ENCODE peak calls at places on chromosomes 3 and 15, in seven cellular contexts. A is left ventricle myocardium inferior, P is astrocyte of the spinal cord, L is AG04450, I is tibial artery, M is testis, G is IMR-90. E is an unnamed sample.

GRCh38 chr15:80834906-80835305 is 55.7 kb downstream of the CEMIP start:
- DNase-seq in L (no peak), M (no peak), G (no peak), I (no peak), A (no peak), P (no peak), E (no peak)

GRCh38 chr3:134345202-134345601 is 29.0 kb downstream of the AMOTL2 start:
- DNase-seq in L (no peak), G (no peak), M (no peak), I (peak; percentile 29), A (no peak), P (no peak), E (no peak)

GRCh38 chr3:25156526-25157075 is 271.5 kb upstream of the RARB start:
- DNase-seq in I (no peak), M (no peak), A (no peak), L (no peak), P (peak; percentile 83), G (peak; percentile 18), E (peak; percentile 56)

GRCh38 chr15:63791236-63791635 is 42.5 kb downstream of the HERC1 start:
- DNase-seq in L (peak; percentile 3), M (no peak), I (no peak), P (peak; percentile 12), A (no peak), G (peak; percentile 61), E (peak; percentile 58)

GRCh38 chr3:127159547-127159946 is 33.4 kb upstream of the PRR23E start:
- DNase-seq in G (no peak), P (no peak), I (peak; percentile 38), A (no peak), L (no peak), M (no peak), E (no peak)

GRCh38 chr15:55250392-55250791 is 39.2 kb downstream of the RAB27A start:
- DNase-seq in I (no peak), M (no peak), A (no peak), G (peak; percentile 76), P (peak; percentile 2), L (peak; percentile 36), E (peak; percentile 95)

GRCh38 chr3:125118600-125118999 is 62.8 kb upstream of the HEG1 start:
- DNase-seq in L (no peak), I (no peak), A (no peak), G (no peak), P (no peak), M (no peak), E (no peak)

GRCh38 chr3:12618426-12618825 is 45.5 kb downstream of the RAF1 start:
- DNase-seq in G (no peak), I (no peak), P (no peak), L (no peak), A (no peak), M (no peak), E (no peak)

GRCh38 chr3:86578071-86578470 is 412.9 kb downstream of the VGLL3 start:
- DNase-seq in I (no peak), G (no peak), P (no peak), M (no peak), A (no peak), L (no peak), E (no peak)

GRCh38 chr3:7682822-7683229 is 818.8 kb upstream of the LMCD1 start:
- DNase-seq in P (peak; percentile 97), L (peak; percentile 0), A (peak; percentile 41), G (peak; percentile 10), I (no peak), M (peak; percentile 57), E (peak; percentile 95)

GRCh38 chr3:177224406-177224805 is 27.1 kb upstream of the TBL1XR1 start:
- DNase-seq in M (no peak), I (no peak), A (no peak), L (no peak), P (no peak), G (no peak), E (no peak)

GRCh38 chr15:64334530-64334929 is 21.4 kb downstream of the CSNK1G1 start:
- DNase-seq in L (no peak), P (no peak), A (no peak), G (no peak), M (no peak), I (no peak), E (no peak)

GRCh38 chr3:76497636-76498035 is 542.3 kb upstream of the ROBO2 start:
- DNase-seq in I (no peak), L (peak; percentile 29), A (no peak), G (peak; percentile 47), P (no peak), M (no peak), E (no peak)

GRCh38 chr15:84606653-84607120 is 5.9 kb downstream of the ZSCAN2 start:
- DNase-seq in I (peak; percentile 29), P (no peak), A (no peak), L (no peak), G (no peak), M (no peak), E (no peak)

GRCh38 chr3:157263027-157263426 is 103.1 kb upstream of the CCNL1 start:
- DNase-seq in I (no peak), L (no peak), A (no peak), M (no peak), P (peak; percentile 23), G (no peak), E (no peak)

GRCh38 chr15:89206908-89207331 is 14.5 kb downstream of the RLBP1 start:
- DNase-seq in A (peak; percentile 67), G (peak; percentile 57), P (peak; percentile 65), M (peak; percentile 88), L (peak; percentile 16), I (peak; percentile 79), E (peak; percentile 62)

GRCh38 chr3:184568918-184569829 is 7.6 kb downstream of the EPHB3 start:
- DNase-seq in P (peak; percentile 96), G (peak; percentile 97), A (peak; percentile 81), M (peak; percentile 86), L (peak; percentile 95), I (peak; percentile 89), E (peak; percentile 97)

GRCh38 chr3:72011495-72011894 is 226.5 kb upstream of the PROK2 start:
- DNase-seq in L (no peak), A (no peak), I (no peak), P (peak; percentile 70), G (peak; percentile 62), M (no peak), E (peak; percentile 94)

GRCh38 chr3:4986611-4987373 is 7.6 kb downstream of the BHLHE40 start:
- DNase-seq in G (peak; percentile 98), A (peak; percentile 97), M (peak; percentile 93), P (peak; percentile 99), L (peak; percentile 89), I (peak; percentile 99), E (peak; percentile 97)

DNA sequence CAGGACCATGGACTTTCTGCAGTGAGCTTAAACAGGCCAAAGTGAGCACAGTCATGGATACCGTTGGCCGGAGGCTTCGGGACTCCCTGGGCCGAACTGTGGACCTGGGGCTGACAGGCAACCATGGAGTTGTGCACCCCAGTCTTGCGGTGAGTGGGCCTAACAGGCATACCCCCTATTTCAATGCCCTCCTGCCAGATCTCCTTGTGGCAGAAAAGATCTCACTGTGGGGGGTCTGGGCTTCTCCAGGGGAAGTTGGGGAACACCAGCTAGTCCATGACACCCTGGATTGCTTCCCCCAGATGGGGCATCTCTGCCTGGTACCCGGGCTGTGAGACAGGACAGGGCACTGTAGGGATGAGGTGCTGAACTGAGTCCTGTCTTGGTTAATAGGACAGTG is 29.5 kb downstream of the ACAD9 start:
- DNase-seq in I (no peak), L (no peak), G (no peak), P (no peak), A (no peak), M (no peak), E (no peak)
- TF ChIP-seq CTCF in I (no peak), L (no peak), G (no peak), P (no peak), A (no peak), M (no peak), E (no peak)

GRCh38 chr15:71577071-71577470 is 233.3 kb upstream of the NR2E3 start:
- DNase-seq in I (no peak), P (no peak), M (no peak), A (no peak), L (no peak), G (peak; percentile 44), E (no peak)

GRCh38 chr15:71585159-71585558 is 225.2 kb upstream of the NR2E3 start:
- DNase-seq in G (no peak), L (no peak), P (no peak), A (no peak), M (no peak), I (no peak), E (no peak)

GRCh38 chr15:71575474-71576045 is 234.8 kb upstream of the NR2E3 start:
- DNase-seq in L (no peak), A (no peak), G (no peak), I (no peak), M (no peak), P (peak; percentile 21), E (peak; percentile 34)

GRCh38 chr15:71586463-71586862 is 223.9 kb upstream of the NR2E3 start:
- DNase-seq in I (no peak), L (no peak), A (no peak), P (no peak), M (no peak), G (no peak), E (no peak)

GRCh38 chr15:71581406-71581930 is 228.9 kb upstream of the NR2E3 start:
- DNase-seq in I (no peak), M (no peak), G (no peak), A (no peak), P (no peak), L (no peak), E (no peak)
- H3K4me3 ChIP-seq in I (no peak overlapping the region), M (no peak overlapping the region), G (no peak overlapping the region), A (no peak overlapping the region), P (no peak overlapping the region), L (no peak overlapping the region), E (no peak overlapping the region)

GRCh38 chr3:155981669-155982068 is 111.2 kb downstream of the GMPS start:
- DNase-seq in L (no peak), A (no peak), G (peak; percentile 13), M (no peak), P (no peak), I (no peak), E (no peak)

GRCh38 chr3:155972885-155973584 is 102.6 kb downstream of the GMPS start:
- DNase-seq in I (no peak), G (no peak), M (no peak), A (no peak), L (no peak), P (no peak), E (no peak)

GRCh38 chr3:155983834-155984474 is 113.5 kb downstream of the GMPS start:
- DNase-seq in A (no peak), G (peak; percentile 30), L (no peak), P (no peak), M (no peak), I (no peak), E (no peak)

GRCh38 chr3:155979746-155980145 is 109.3 kb downstream of the GMPS start:
- DNase-seq in M (no peak), I (no peak), P (peak; percentile 50), G (peak; percentile 61), L (no peak), A (no peak), E (no peak)

DNA sequence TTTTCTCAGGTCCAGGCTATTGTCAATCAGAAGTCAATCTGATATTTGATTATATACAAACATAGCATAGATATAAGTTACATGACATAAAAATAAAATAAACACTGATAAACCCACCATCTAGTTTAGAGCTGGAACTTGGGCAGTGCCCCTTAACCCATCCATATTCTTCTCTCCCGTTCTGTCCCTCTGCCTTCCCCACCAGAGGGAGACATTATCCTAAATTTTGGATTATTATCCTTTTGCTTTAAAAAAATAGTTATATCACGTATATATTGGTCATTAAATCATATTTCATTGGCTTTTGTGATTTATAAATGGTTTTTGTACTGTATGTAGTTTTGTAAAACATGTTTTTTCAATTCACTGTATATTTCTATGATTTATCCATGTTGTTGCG is 107.9 kb downstream of the GMPS start:
- DNase-seq in A (no peak), M (no peak), L (no peak), P (no peak), I (no peak), G (no peak), E (no peak)
- TF ChIP-seq CTCF in A (peak; percentile 9), M (peak; percentile 6), L (peak; percentile 41), P (peak; percentile 43), I (no peak), G (peak; percentile 28), E (peak; percentile 50)

GRCh38 chr15:40932625-40933519 is 3.7 kb downstream of the DLL4 start:
- DNase-seq in P (no peak), G (no peak), M (no peak), L (no peak), A (no peak), I (no peak), E (no peak)
- H3K4me3 ChIP-seq in P (no peak overlapping the region), G (no peak overlapping the region), M (no peak overlapping the region), L (no peak overlapping the region), A (peak overlapping the region; percentile 77), I (no peak overlapping the region), E (no peak overlapping the region)

E was measured in fibroblast of mammary gland.